ENCODE peak calls at places on chromosomes 13 and 19, in four cellular contexts. One of them, this sample, is unnamed.

GRCh38 chr19:38557205-38557799 is 60.5 kb downstream of the MAP4K1 start:
- DNase-seq in heart right ventricle: no peak
- DNase-seq in NCI-H524: no peak
- DNase-seq in mucosa of gallbladder: no peak
- DNase-seq in this sample: no peak

GRCh38 chr13:111900390-111901180 is 166.4 kb upstream of the SOX1 start:
- DNase-seq in mucosa of gallbladder: no peak
- DNase-seq in NCI-H524: no peak
- DNase-seq in heart right ventricle: no peak
- DNase-seq in this sample: no peak

GRCh38 chr19:14507704-14508246 is 10.4 kb downstream of the DNAJB1 start:
- DNase-seq in NCI-H524: no peak
- DNase-seq in heart right ventricle: no peak
- DNase-seq in mucosa of gallbladder: no peak
- DNase-seq in this sample: no peak

GRCh38 chr19:46404039-46404883 is 9.1 kb downstream of the CCDC8 start:
- DNase-seq in NCI-H524: peak
- DNase-seq in mucosa of gallbladder: peak
- DNase-seq in heart right ventricle: peak
- DNase-seq in this sample: no peak

GRCh38 chr19:18768997-18769891 is 21.9 kb downstream of the COMP start:
- DNase-seq in mucosa of gallbladder: no peak
- DNase-seq in heart right ventricle: no peak
- DNase-seq in NCI-H524: no peak
- DNase-seq in this sample: no peak

GRCh38 chr19:30450101-30450500 is 77.9 kb downstream of the ZNF536 start:
- DNase-seq in mucosa of gallbladder: peak
- DNase-seq in NCI-H524: no peak
- DNase-seq in heart right ventricle: peak
- DNase-seq in this sample: no peak

GRCh38 chr13:51148223-51148951 is 37.3 kb upstream of the C13orf42 start:
- DNase-seq in heart right ventricle: no peak
- DNase-seq in NCI-H524: peak
- DNase-seq in mucosa of gallbladder: no peak
- DNase-seq in this sample: no peak

GRCh38 chr19:34459614-34460013 is 21.9 kb upstream of the WTIP start:
- DNase-seq in heart right ventricle: no peak
- DNase-seq in mucosa of gallbladder: peak
- DNase-seq in NCI-H524: no peak
- DNase-seq in this sample: no peak

GRCh38 chr19:19276851-19277250 is 3.8 kb upstream of the TM6SF2 start:
- DNase-seq in NCI-H524: no peak
- DNase-seq in heart right ventricle: no peak
- DNase-seq in mucosa of gallbladder: no peak
- DNase-seq in this sample: no peak

GRCh38 chr19:43290568-43291359 is 21.4 kb upstream of the PSG9 start:
- DNase-seq in heart right ventricle: no peak
- DNase-seq in NCI-H524: no peak
- DNase-seq in mucosa of gallbladder: no peak
- DNase-seq in this sample: no peak

GRCh38 chr19:40920300-40921004 is 38.4 kb upstream of the CYP2A7 start:
- DNase-seq in mucosa of gallbladder: no peak
- DNase-seq in heart right ventricle: no peak
- DNase-seq in NCI-H524: no peak
- DNase-seq in this sample: no peak